ENCODE peak calls at places on chromosomes 1 and 21, in five cellular contexts. One of them, this sample, is unnamed.

GRCh38 chr1:27863552-27863943 is 8.8 kb upstream of the THEMIS2 start:
- DNase-seq in esophagus squamous epithelium: no peak
- DNase-seq in Peyer's patch: no peak
- DNase-seq in transverse colon: no peak
- DNase-seq in tibial nerve: no peak
- DNase-seq in this sample: no peak

GRCh38 chr1:154263465-154264332 is 8.7 kb upstream of the HAX1 start:
- DNase-seq in tibial nerve: no peak
- DNase-seq in transverse colon: no peak
- DNase-seq in Peyer's patch: no peak
- DNase-seq in esophagus squamous epithelium: no peak
- DNase-seq in this sample: no peak

GRCh38 chr1:55988963-55989452 is 590.4 kb downstream of the PLPP3 start:
- DNase-seq in Peyer's patch: no peak
- DNase-seq in transverse colon: no peak
- DNase-seq in tibial nerve: no peak
- DNase-seq in esophagus squamous epithelium: no peak
- DNase-seq in this sample: no peak

GRCh38 chr21:45386728-45387371 is 18.1 kb upstream of the COL18A1 start:
- DNase-seq in Peyer's patch: peak
- DNase-seq in esophagus squamous epithelium: no peak
- DNase-seq in transverse colon: no peak
- DNase-seq in tibial nerve: no peak
- DNase-seq in this sample: peak

GRCh38 chr1:153485880-153486279 is 25.4 kb upstream of the S100A7 start:
- DNase-seq in transverse colon: no peak
- DNase-seq in esophagus squamous epithelium: no peak
- DNase-seq in tibial nerve: no peak
- DNase-seq in Peyer's patch: no peak
- DNase-seq in this sample: no peak

GRCh38 chr1:246786606-246787238 is 62.5 kb downstream of the SCCPDH start:
- DNase-seq in esophagus squamous epithelium: no peak
- DNase-seq in transverse colon: peak
- DNase-seq in Peyer's patch: no peak
- DNase-seq in tibial nerve: no peak
- DNase-seq in this sample: no peak

GRCh38 chr1:222283147-222283768 is 264.6 kb downstream of the HHIPL2 start:
- DNase-seq in Peyer's patch: no peak
- DNase-seq in transverse colon: no peak
- DNase-seq in tibial nerve: no peak
- DNase-seq in esophagus squamous epithelium: no peak
- DNase-seq in this sample: no peak

GRCh38 chr1:10108948-10109347 is 76.2 kb downstream of the UBE4B start:
- DNase-seq in transverse colon: no peak
- DNase-seq in Peyer's patch: no peak
- DNase-seq in tibial nerve: no peak
- DNase-seq in esophagus squamous epithelium: no peak
- DNase-seq in this sample: no peak

GRCh38 chr1:15948600-15949452 is 27.1 kb downstream of the ZBTB17 start:
- DNase-seq in Peyer's patch: no peak
- DNase-seq in transverse colon: peak
- DNase-seq in tibial nerve: peak
- DNase-seq in esophagus squamous epithelium: no peak
- DNase-seq in this sample: peak

GRCh38 chr21:45556302-45556644 is 14.0 kb upstream of the SLC19A1 start:
- DNase-seq in Peyer's patch: no peak
- DNase-seq in esophagus squamous epithelium: no peak
- DNase-seq in tibial nerve: no peak
- DNase-seq in transverse colon: no peak
- DNase-seq in this sample: no peak

GRCh38 chr1:229109320-229109761 is 161.6 kb upstream of the RAB4A start:
- DNase-seq in transverse colon: no peak
- DNase-seq in esophagus squamous epithelium: no peak
- DNase-seq in Peyer's patch: no peak
- DNase-seq in tibial nerve: peak
- DNase-seq in this sample: peak

GRCh38 chr1:157878059-157878458 is 36.5 kb upstream of the CD5L start:
- DNase-seq in Peyer's patch: no peak
- DNase-seq in tibial nerve: no peak
- DNase-seq in transverse colon: no peak
- DNase-seq in esophagus squamous epithelium: no peak
- DNase-seq in this sample: no peak

GRCh38 chr1:53238197-53239155 is at the start of gene MAGOH:
- DNase-seq in tibial nerve: peak
- DNase-seq in esophagus squamous epithelium: peak
- DNase-seq in transverse colon: peak
- DNase-seq in Peyer's patch: peak
- DNase-seq in this sample: peak

GRCh38 chr1:119865607-119866006 is 30.7 kb downstream of the ADAM30 start:
- DNase-seq in transverse colon: no peak
- DNase-seq in Peyer's patch: no peak
- DNase-seq in tibial nerve: no peak
- DNase-seq in esophagus squamous epithelium: no peak
- DNase-seq in this sample: no peak

GRCh38 chr1:3391711-3392110 is 62.8 kb upstream of the ARHGEF16 start:
- DNase-seq in esophagus squamous epithelium: no peak
- DNase-seq in transverse colon: no peak
- DNase-seq in tibial nerve: no peak
- DNase-seq in Peyer's patch: no peak
- DNase-seq in this sample: no peak

GRCh38 chr1:215877452-215877951 is 310.4 kb downstream of the KCTD3 start:
- DNase-seq in esophagus squamous epithelium: no peak
- DNase-seq in tibial nerve: no peak
- DNase-seq in Peyer's patch: no peak
- DNase-seq in transverse colon: no peak
- DNase-seq in this sample: no peak

GRCh38 chr1:59360170-59360569 is 63.3 kb downstream of the FGGY start:
- DNase-seq in Peyer's patch: no peak
- DNase-seq in transverse colon: no peak
- DNase-seq in tibial nerve: no peak
- DNase-seq in esophagus squamous epithelium: no peak
- DNase-seq in this sample: no peak

GRCh38 chr1:179380299-179380698 is 14.5 kb downstream of the AXDND1 start:
- DNase-seq in Peyer's patch: no peak
- DNase-seq in esophagus squamous epithelium: no peak
- DNase-seq in tibial nerve: no peak
- DNase-seq in transverse colon: no peak
- DNase-seq in this sample: no peak

GRCh38 chr1:211469938-211470529 is 21.9 kb downstream of the RD3 start:
- DNase-seq in esophagus squamous epithelium: no peak
- DNase-seq in tibial nerve: peak
- DNase-seq in Peyer's patch: peak
- DNase-seq in transverse colon: peak
- DNase-seq in this sample: peak

GRCh38 chr1:62852253-62852652 is 68.3 kb downstream of the ATG4C start:
- DNase-seq in tibial nerve: no peak
- DNase-seq in Peyer's patch: no peak
- DNase-seq in transverse colon: no peak
- DNase-seq in esophagus squamous epithelium: no peak
- DNase-seq in this sample: no peak

GRCh38 chr1:62849031-62849430 is 65.1 kb downstream of the ATG4C start:
- DNase-seq in Peyer's patch: no peak
- DNase-seq in tibial nerve: no peak
- DNase-seq in esophagus squamous epithelium: no peak
- DNase-seq in transverse colon: no peak
- DNase-seq in this sample: no peak
- TF ChIP-seq CTCF in Peyer's patch: no peak
- TF ChIP-seq CTCF in tibial nerve: no peak
- TF ChIP-seq CTCF in esophagus squamous epithelium: no peak
- TF ChIP-seq CTCF in transverse colon: no peak
- TF ChIP-seq CTCF in this sample: no peak

GRCh38 chr1:94417962-94418663 is at the start of gene ABCD3:
- DNase-seq in Peyer's patch: peak
- DNase-seq in tibial nerve: peak
- DNase-seq in esophagus squamous epithelium: peak
- DNase-seq in transverse colon: peak
- DNase-seq in this sample: peak
- TF ChIP-seq POLR2A in Peyer's patch: peak
- TF ChIP-seq POLR2A in tibial nerve: peak
- TF ChIP-seq POLR2A in esophagus squamous epithelium: peak
- TF ChIP-seq POLR2A in transverse colon: peak
- TF ChIP-seq POLR2A in this sample: peak

GRCh38 chr1:26584022-26584485 is 54.5 kb downstream of the RPS6KA1 start:
- DNase-seq in transverse colon: no peak
- DNase-seq in Peyer's patch: no peak
- DNase-seq in esophagus squamous epithelium: no peak
- DNase-seq in tibial nerve: no peak
- DNase-seq in this sample: no peak
- TF ChIP-seq CTCF in transverse colon: no peak
- TF ChIP-seq CTCF in Peyer's patch: no peak
- TF ChIP-seq CTCF in esophagus squamous epithelium: no peak
- TF ChIP-seq CTCF in tibial nerve: no peak
- TF ChIP-seq CTCF in this sample: no peak

DNA sequence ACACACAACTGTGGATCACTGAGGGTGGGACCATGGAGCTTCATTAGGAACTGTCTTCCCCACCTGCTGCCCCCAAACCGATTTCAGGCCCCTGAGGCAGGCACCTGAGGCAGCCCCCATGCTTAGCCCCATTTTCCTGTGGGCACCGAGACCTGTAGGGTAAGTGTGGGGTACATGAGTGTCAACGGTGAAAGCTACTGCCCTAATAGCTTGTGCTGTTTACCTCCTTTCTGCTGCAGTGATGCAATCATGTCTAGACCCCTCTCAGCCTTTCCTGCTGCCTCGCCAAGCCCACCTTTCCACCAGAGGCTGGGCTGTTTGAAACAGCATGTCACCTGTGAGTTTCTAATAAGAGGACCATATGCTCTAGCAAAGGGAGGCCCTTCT is 53.0 kb downstream of the NFASC start:
- DNase-seq in esophagus squamous epithelium: no peak
- DNase-seq in Peyer's patch: no peak
- DNase-seq in tibial nerve: no peak
- DNase-seq in transverse colon: no peak
- DNase-seq in this sample: no peak
- TF ChIP-seq POLR2A in esophagus squamous epithelium: no peak
- TF ChIP-seq POLR2A in Peyer's patch: no peak
- TF ChIP-seq POLR2A in tibial nerve: no peak
- TF ChIP-seq POLR2A in transverse colon: no peak
- TF ChIP-seq POLR2A in this sample: no peak

This sample was measured in lower leg skin.